ENCODE peak calls at places on chromosome 10, in six cellular contexts. One of them, this sample, is unnamed.

GRCh38 chr10:51766423-51767145 is 67.2 kb upstream of the CSTF2T start:
- DNase-seq in body of pancreas: no peak
- DNase-seq in IMR-90: no peak
- DNase-seq in ovary: no peak
- DNase-seq in uterus: no peak
- DNase-seq in heart left ventricle: no peak
- DNase-seq in this sample: no peak

GRCh38 chr10:63115732-63116383 is 17.3 kb upstream of the NRBF2 start:
- DNase-seq in body of pancreas: peak
- DNase-seq in IMR-90: peak
- DNase-seq in ovary: peak
- DNase-seq in uterus: peak
- DNase-seq in heart left ventricle: peak
- DNase-seq in this sample: peak

GRCh38 chr10:12051241-12051640 is 8.6 kb upstream of the UPF2 start:
- DNase-seq in body of pancreas: no peak
- DNase-seq in IMR-90: no peak
- DNase-seq in ovary: no peak
- DNase-seq in uterus: no peak
- DNase-seq in heart left ventricle: no peak
- DNase-seq in this sample: no peak

GRCh38 chr10:74882831-74883230 is 56.4 kb downstream of the KAT6B start:
- DNase-seq in body of pancreas: no peak
- DNase-seq in IMR-90: peak
- DNase-seq in ovary: no peak
- DNase-seq in uterus: no peak
- DNase-seq in heart left ventricle: no peak
- DNase-seq in this sample: no peak

GRCh38 chr10:17710181-17710580 is 41.8 kb upstream of the TMEM236 start:
- DNase-seq in body of pancreas: no peak
- DNase-seq in IMR-90: no peak
- DNase-seq in ovary: no peak
- DNase-seq in uterus: no peak
- DNase-seq in heart left ventricle: no peak
- DNase-seq in this sample: no peak

GRCh38 chr10:95288273-95288672 is 2.5 kb downstream of the PDLIM1 start:
- DNase-seq in body of pancreas: no peak
- DNase-seq in IMR-90: no peak
- DNase-seq in ovary: no peak
- DNase-seq in uterus: no peak
- DNase-seq in heart left ventricle: no peak
- DNase-seq in this sample: no peak

GRCh38 chr10:78862328-78862640 is 206.5 kb upstream of the ZMIZ1 start:
- DNase-seq in body of pancreas: no peak
- DNase-seq in IMR-90: no peak
- DNase-seq in ovary: no peak
- DNase-seq in uterus: no peak
- DNase-seq in heart left ventricle: no peak
- DNase-seq in this sample: no peak

GRCh38 chr10:123270221-123270620 is 116.0 kb downstream of the BUB3 start:
- DNase-seq in body of pancreas: no peak
- DNase-seq in IMR-90: peak
- DNase-seq in ovary: no peak
- DNase-seq in uterus: no peak
- DNase-seq in heart left ventricle: no peak
- DNase-seq in this sample: no peak

GRCh38 chr10:3886666-3887251 is 101.8 kb upstream of the KLF6 start:
- DNase-seq in body of pancreas: peak
- DNase-seq in IMR-90: peak
- DNase-seq in ovary: peak
- DNase-seq in uterus: peak
- DNase-seq in heart left ventricle: no peak
- DNase-seq in this sample: peak

GRCh38 chr10:3226960-3227724 is 54.6 kb upstream of the PITRM1 start:
- DNase-seq in body of pancreas: no peak
- DNase-seq in IMR-90: peak
- DNase-seq in ovary: no peak
- DNase-seq in uterus: no peak
- DNase-seq in heart left ventricle: no peak
- DNase-seq in this sample: no peak

GRCh38 chr10:28587970-28588290 is 55.0 kb downstream of the WAC start:
- DNase-seq in body of pancreas: no peak
- DNase-seq in IMR-90: peak
- DNase-seq in ovary: no peak
- DNase-seq in uterus: no peak
- DNase-seq in heart left ventricle: no peak
- DNase-seq in this sample: no peak

GRCh38 chr10:14325325-14325955 is 5.3 kb downstream of the FRMD4A start:
- DNase-seq in body of pancreas: peak
- DNase-seq in IMR-90: peak
- DNase-seq in ovary: peak
- DNase-seq in uterus: no peak
- DNase-seq in heart left ventricle: no peak
- DNase-seq in this sample: peak

GRCh38 chr10:131204406-131205152 is 106.9 kb downstream of the TCERG1L start:
- DNase-seq in body of pancreas: no peak
- DNase-seq in IMR-90: no peak
- DNase-seq in ovary: peak
- DNase-seq in uterus: no peak
- DNase-seq in heart left ventricle: no peak
- DNase-seq in this sample: peak

GRCh38 chr10:132229834-132230556 is 43.2 kb downstream of the DPYSL4 start:
- DNase-seq in body of pancreas: no peak
- DNase-seq in IMR-90: no peak
- DNase-seq in ovary: peak
- DNase-seq in uterus: no peak
- DNase-seq in heart left ventricle: peak
- DNase-seq in this sample: no peak

GRCh38 chr10:118195729-118196128 is 146.4 kb downstream of the FAM204A start:
- DNase-seq in body of pancreas: no peak
- DNase-seq in IMR-90: no peak
- DNase-seq in ovary: no peak
- DNase-seq in uterus: no peak
- DNase-seq in heart left ventricle: no peak
- DNase-seq in this sample: no peak

GRCh38 chr10:15863733-15864132 is 3.4 kb upstream of the MINDY3 start:
- DNase-seq in body of pancreas: no peak
- DNase-seq in IMR-90: no peak
- DNase-seq in ovary: no peak
- DNase-seq in uterus: no peak
- DNase-seq in heart left ventricle: no peak
- DNase-seq in this sample: no peak

GRCh38 chr10:72418679-72419078 is 64.0 kb upstream of the DNAJB12 start:
- DNase-seq in body of pancreas: no peak
- DNase-seq in IMR-90: no peak
- DNase-seq in ovary: no peak
- DNase-seq in uterus: no peak
- DNase-seq in heart left ventricle: no peak
- DNase-seq in this sample: no peak

GRCh38 chr10:117804470-117805011 is 242.2 kb downstream of the RAB11FIP2 start:
- DNase-seq in body of pancreas: no peak
- DNase-seq in IMR-90: no peak
- DNase-seq in ovary: no peak
- DNase-seq in uterus: no peak
- DNase-seq in heart left ventricle: no peak
- DNase-seq in this sample: no peak

GRCh38 chr10:70191161-70191770 is 21.0 kb upstream of the SAR1A start:
- DNase-seq in body of pancreas: no peak
- DNase-seq in IMR-90: peak
- DNase-seq in ovary: no peak
- DNase-seq in uterus: no peak
- DNase-seq in heart left ventricle: no peak
- DNase-seq in this sample: no peak

GRCh38 chr10:74645681-74646080 is 180.7 kb upstream of the KAT6B start:
- DNase-seq in body of pancreas: no peak
- DNase-seq in IMR-90: no peak
- DNase-seq in ovary: no peak
- DNase-seq in uterus: no peak
- DNase-seq in heart left ventricle: no peak
- DNase-seq in this sample: no peak

GRCh38 chr10:59876695-59877094 is 29.7 kb downstream of the CCDC6 start:
- DNase-seq in body of pancreas: no peak
- DNase-seq in IMR-90: peak
- DNase-seq in ovary: no peak
- DNase-seq in uterus: no peak
- DNase-seq in heart left ventricle: no peak
- DNase-seq in this sample: no peak

GRCh38 chr10:79060641-79061255 is 8.0 kb upstream of the ZMIZ1 start:
- DNase-seq in body of pancreas: peak
- DNase-seq in IMR-90: no peak
- DNase-seq in ovary: peak
- DNase-seq in uterus: peak
- DNase-seq in heart left ventricle: peak
- DNase-seq in this sample: no peak

GRCh38 chr10:43867667-43868361 is 219.1 kb upstream of the ZNF32 start:
- DNase-seq in body of pancreas: no peak
- DNase-seq in IMR-90: peak
- DNase-seq in ovary: no peak
- DNase-seq in uterus: no peak
- DNase-seq in heart left ventricle: no peak
- DNase-seq in this sample: no peak

GRCh38 chr10:102723989-102724388 is 9.6 kb downstream of the SFXN2 start:
- DNase-seq in body of pancreas: no peak
- DNase-seq in IMR-90: no peak
- DNase-seq in ovary: no peak
- DNase-seq in uterus: no peak
- DNase-seq in heart left ventricle: no peak
- DNase-seq in this sample: no peak

GRCh38 chr10:104077282-104078151 is 8.2 kb downstream of the COL17A1 start:
- DNase-seq in body of pancreas: no peak
- DNase-seq in IMR-90: no peak
- DNase-seq in ovary: no peak
- DNase-seq in uterus: no peak
- DNase-seq in heart left ventricle: no peak
- DNase-seq in this sample: no peak

GRCh38 chr10:100368721-100369120 is 21.7 kb downstream of the SCD start:
- DNase-seq in body of pancreas: no peak
- DNase-seq in IMR-90: no peak
- DNase-seq in ovary: no peak
- DNase-seq in uterus: no peak
- DNase-seq in heart left ventricle: no peak
- DNase-seq in this sample: no peak

GRCh38 chr10:130737622-130738021 is 573.9 kb downstream of the TCERG1L start:
- DNase-seq in body of pancreas: no peak
- DNase-seq in IMR-90: no peak
- DNase-seq in ovary: no peak
- DNase-seq in uterus: no peak
- DNase-seq in heart left ventricle: no peak
- DNase-seq in this sample: peak

GRCh38 chr10:44313706-44314307 is 71.1 kb downstream of the CXCL12 start:
- DNase-seq in body of pancreas: no peak
- DNase-seq in IMR-90: no peak
- DNase-seq in ovary: no peak
- DNase-seq in uterus: no peak
- DNase-seq in heart left ventricle: no peak
- DNase-seq in this sample: no peak

GRCh38 chr10:44024351-44025116 is 360.4 kb downstream of the CXCL12 start:
- DNase-seq in body of pancreas: no peak
- DNase-seq in IMR-90: no peak
- DNase-seq in ovary: no peak
- DNase-seq in uterus: no peak
- DNase-seq in heart left ventricle: no peak
- DNase-seq in this sample: no peak

GRCh38 chr10:89122431-89123066 is 84.6 kb downstream of the CH25H start:
- DNase-seq in body of pancreas: no peak
- DNase-seq in IMR-90: peak
- DNase-seq in ovary: no peak
- DNase-seq in uterus: no peak
- DNase-seq in heart left ventricle: no peak
- DNase-seq in this sample: no peak

GRCh38 chr10:24440817-24441790 is 232.2 kb downstream of the KIAA1217 start:
- DNase-seq in body of pancreas: no peak
- DNase-seq in IMR-90: peak
- DNase-seq in ovary: no peak
- DNase-seq in uterus: no peak
- DNase-seq in heart left ventricle: no peak
- DNase-seq in this sample: no peak

DNA sequence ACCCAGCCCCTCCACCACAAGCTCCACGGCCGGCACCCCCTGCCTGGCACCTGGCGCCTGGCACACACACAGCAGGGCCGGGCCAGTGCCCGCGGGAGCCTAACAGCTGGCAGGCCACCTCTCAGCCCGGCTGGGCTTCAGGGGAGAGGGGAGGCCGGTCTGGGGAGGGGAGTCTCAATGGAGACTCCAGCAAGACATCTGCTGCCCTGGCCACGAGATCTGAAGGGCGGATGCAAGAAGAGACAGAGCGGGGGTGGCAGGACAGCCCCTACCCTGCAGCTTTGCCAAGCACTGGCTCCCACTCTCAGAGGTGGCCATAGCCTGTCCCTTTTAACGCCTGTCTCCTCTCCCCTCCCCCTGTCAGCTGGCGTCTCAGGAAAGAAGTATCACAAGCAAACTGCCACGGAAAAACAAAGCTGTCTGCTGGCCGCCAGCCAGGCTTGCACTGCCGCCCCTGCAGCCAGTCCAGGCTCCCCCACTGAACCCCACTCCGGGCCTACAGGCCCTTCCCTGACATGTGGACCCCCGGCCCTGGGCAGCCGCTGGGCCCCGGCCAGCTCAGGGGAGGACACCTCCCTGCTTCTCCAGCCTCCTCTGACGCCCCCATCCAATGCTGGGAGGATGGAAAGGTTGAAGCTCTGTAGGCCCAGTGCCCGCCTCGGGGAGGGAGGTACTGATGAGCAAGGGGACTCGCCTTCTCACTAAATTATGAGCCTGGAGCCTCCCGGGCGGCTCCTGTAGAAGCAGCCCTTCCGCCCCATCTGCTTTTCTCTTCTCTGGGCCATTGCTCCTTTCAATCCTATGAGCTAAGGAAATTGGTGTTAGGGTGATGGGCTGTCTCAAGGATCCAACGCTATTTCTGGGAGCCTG is 178.4 kb downstream of the ARHGAP12 start:
- DNase-seq in body of pancreas: peak
- DNase-seq in IMR-90: no peak
- DNase-seq in ovary: peak
- DNase-seq in uterus: peak
- DNase-seq in heart left ventricle: peak
- DNase-seq in this sample: peak
- TF ChIP-seq POLR2A in body of pancreas: peak
- TF ChIP-seq POLR2A in IMR-90: no peak
- TF ChIP-seq POLR2A in ovary: no peak
- TF ChIP-seq POLR2A in uterus: no peak
- TF ChIP-seq POLR2A in heart left ventricle: no peak
- TF ChIP-seq POLR2A in this sample: no peak

GRCh38 chr10:76050291-76050625 is 618.8 kb downstream of the LRMDA start:
- DNase-seq in body of pancreas: no peak
- DNase-seq in IMR-90: no peak
- DNase-seq in ovary: no peak
- DNase-seq in uterus: no peak
- DNase-seq in heart left ventricle: no peak
- DNase-seq in this sample: no peak
- TF ChIP-seq POLR2A in body of pancreas: no peak
- TF ChIP-seq POLR2A in IMR-90: no peak
- TF ChIP-seq POLR2A in ovary: no peak
- TF ChIP-seq POLR2A in uterus: no peak
- TF ChIP-seq POLR2A in heart left ventricle: no peak
- TF ChIP-seq POLR2A in this sample: no peak

GRCh38 chr10:6170638-6171037 is 32.1 kb upstream of the PFKFB3 start:
- DNase-seq in body of pancreas: no peak
- DNase-seq in IMR-90: no peak
- DNase-seq in ovary: peak
- DNase-seq in uterus: no peak
- DNase-seq in heart left ventricle: no peak
- DNase-seq in this sample: peak
- TF ChIP-seq POLR2A in body of pancreas: no peak
- TF ChIP-seq POLR2A in IMR-90: no peak
- TF ChIP-seq POLR2A in ovary: no peak
- TF ChIP-seq POLR2A in uterus: no peak
- TF ChIP-seq POLR2A in heart left ventricle: no peak
- TF ChIP-seq POLR2A in this sample: no peak

GRCh38 chr10:114404171-114405010 is at the start of gene AFAP1L2:
- DNase-seq in body of pancreas: peak
- DNase-seq in IMR-90: no peak
- DNase-seq in ovary: peak
- DNase-seq in uterus: peak
- DNase-seq in heart left ventricle: peak
- DNase-seq in this sample: no peak
- TF ChIP-seq POLR2A in body of pancreas: peak
- TF ChIP-seq POLR2A in IMR-90: no peak
- TF ChIP-seq POLR2A in ovary: peak
- TF ChIP-seq POLR2A in uterus: peak
- TF ChIP-seq POLR2A in heart left ventricle: no peak
- TF ChIP-seq POLR2A in this sample: no peak

This sample was measured in testis.